ENCODE peak calls at places on chromosomes 1 and 21, in eight cellular contexts. Z, N, Y, A, V, Q, I and J are unnamed samples.

GRCh38 chr1:161258439-161259386 is at the start of gene PCP4L1:
- DNase-seq in I (peak; percentile 90), Y (peak; percentile 40), Z (peak; percentile 70), V (peak; percentile 67), Q (no peak), N (peak; percentile 80), A (no peak), J (peak; percentile 78)

GRCh38 chr1:1594602-1594981 is 5.3 kb downstream of the FNDC10 start:
- DNase-seq in Q (no peak), Y (no peak), A (no peak), Z (no peak), V (no peak), N (no peak), I (peak; percentile 64), J (no peak)

GRCh38 chr1:43985984-43986595 is 5.3 kb upstream of the CCDC24 start:
- DNase-seq in A (no peak), V (no peak), N (no peak), Z (no peak), Y (no peak), I (no peak), Q (no peak), J (no peak)

GRCh38 chr1:55718758-55719671 is 503.9 kb upstream of the USP24 start:
- DNase-seq in I (no peak), Z (peak; percentile 43), V (peak; percentile 100), A (peak; percentile 56), Y (peak; percentile 93), Q (peak; percentile 48), N (no peak), J (no peak)

GRCh38 chr21:21101911-21102310 is 103.7 kb downstream of the NCAM2 start:
- DNase-seq in Q (no peak), Z (no peak), Y (peak; percentile 48), I (peak; percentile 15), V (peak; percentile 65), N (no peak), A (no peak), J (no peak)

GRCh38 chr1:66048011-66048410 is 255.3 kb downstream of the PDE4B start:
- DNase-seq in Q (no peak), A (no peak), N (no peak), Z (no peak), I (no peak), Y (no peak), V (no peak), J (no peak)

GRCh38 chr21:43193651-43194302 is 25.0 kb downstream of the CRYAA start:
- DNase-seq in N (no peak), Q (peak; percentile 17), V (peak; percentile 92), Y (peak; percentile 88), I (peak; percentile 38), A (no peak), Z (peak; percentile 24), J (peak; percentile 63)

GRCh38 chr1:198577444-198577843 is 37.0 kb upstream of the ATP6V1G3 start:
- DNase-seq in Y (peak; percentile 83), V (peak; percentile 84), A (no peak), Z (no peak), Q (no peak), I (no peak), N (no peak), J (no peak)

GRCh38 chr1:221031890-221032222 is 152.6 kb downstream of the HLX start:
- DNase-seq in N (no peak), A (no peak), I (no peak), Z (no peak), Q (no peak), Y (peak; percentile 39), V (peak; percentile 40), J (no peak)

GRCh38 chr1:83100133-83100532 is 898.8 kb downstream of the TTLL7 start:
- DNase-seq in A (no peak), N (no peak), Y (no peak), Q (no peak), I (no peak), Z (no peak), V (no peak), J (no peak)

GRCh38 chr1:83097715-83098613 is 901.0 kb downstream of the TTLL7 start:
- DNase-seq in Q (no peak), Y (no peak), I (no peak), A (no peak), V (no peak), Z (no peak), N (no peak), J (no peak)

GRCh38 chr1:83098791-83099190 is 900.1 kb downstream of the TTLL7 start:
- DNase-seq in Q (no peak), Y (peak; percentile 68), I (no peak), Z (no peak), A (no peak), V (no peak), N (no peak), J (no peak)

GRCh38 chr1:83090195-83090594 is 908.7 kb downstream of the TTLL7 start:
- DNase-seq in N (no peak), Q (no peak), I (no peak), V (no peak), A (no peak), Y (no peak), Z (no peak), J (no peak)

DNA sequence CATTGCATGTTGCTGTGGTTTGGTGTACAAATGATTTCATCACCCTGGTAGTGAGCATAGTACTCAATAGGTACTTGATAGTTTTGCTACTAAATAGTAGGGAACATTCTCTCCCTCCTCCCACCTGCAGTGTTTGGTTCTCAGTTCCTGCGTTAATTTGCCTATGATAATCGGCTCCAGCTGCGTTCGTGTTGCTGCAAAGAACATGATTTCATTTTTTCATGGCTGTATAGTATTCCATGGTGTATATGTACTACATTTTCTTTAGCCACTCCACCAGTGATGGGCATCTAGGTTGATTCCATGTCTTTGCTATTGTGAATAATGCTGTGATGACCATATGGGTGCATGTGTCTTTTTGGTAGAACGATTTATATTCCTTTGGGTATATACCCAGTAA is 903.4 kb downstream of the TTLL7 start:
- DNase-seq in V (no peak), Y (no peak), Z (no peak), Q (no peak), A (no peak), N (no peak), I (no peak), J (no peak)
- TF ChIP-seq CTCF in V (no peak), Y (no peak), Z (no peak), Q (no peak), A (no peak), N (no peak), I (no peak), J (no peak)

DNA sequence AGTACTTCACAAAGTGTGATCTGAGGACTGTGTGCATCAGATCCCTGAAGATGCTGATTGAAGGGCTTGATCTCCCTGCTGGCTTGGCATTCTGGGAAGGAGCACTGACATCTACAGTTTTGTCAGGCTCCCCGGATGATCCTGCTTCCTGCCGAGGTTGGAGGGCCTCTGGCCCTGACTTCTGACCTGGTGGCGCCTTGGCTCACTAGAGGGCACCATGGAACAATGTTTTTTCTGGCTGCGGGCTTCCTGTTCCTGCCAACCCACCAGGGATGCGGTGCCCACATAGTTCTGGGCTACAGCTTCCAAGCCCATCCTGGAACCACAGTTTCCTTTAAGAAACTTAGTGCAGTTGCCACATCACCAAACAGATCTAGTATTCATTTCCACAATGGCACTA is 38.8 kb upstream of the RASAL2 start:
- DNase-seq in N (no peak), Y (peak; percentile 56), I (peak; percentile 52), Z (no peak), V (peak; percentile 52), A (no peak), Q (no peak), J (no peak)
- TF ChIP-seq CTCF in N (peak; percentile 10), Y (peak; percentile 65), I (peak; percentile 47), Z (no peak), V (peak; percentile 22), A (peak; percentile 18), Q (peak; percentile 13), J (no peak)

GRCh38 chr1:209590405-209590804 is 6.9 kb downstream of the CAMK1G start:
- DNase-seq in A (no peak), Q (no peak), I (peak; percentile 72), V (peak; percentile 23), N (no peak), Y (no peak), Z (no peak), J (no peak)
- TF ChIP-seq CTCF in A (no peak), Q (no peak), I (peak; percentile 49), V (peak; percentile 46), N (no peak), Y (no peak), Z (no peak), J (peak; percentile 54)

DNA sequence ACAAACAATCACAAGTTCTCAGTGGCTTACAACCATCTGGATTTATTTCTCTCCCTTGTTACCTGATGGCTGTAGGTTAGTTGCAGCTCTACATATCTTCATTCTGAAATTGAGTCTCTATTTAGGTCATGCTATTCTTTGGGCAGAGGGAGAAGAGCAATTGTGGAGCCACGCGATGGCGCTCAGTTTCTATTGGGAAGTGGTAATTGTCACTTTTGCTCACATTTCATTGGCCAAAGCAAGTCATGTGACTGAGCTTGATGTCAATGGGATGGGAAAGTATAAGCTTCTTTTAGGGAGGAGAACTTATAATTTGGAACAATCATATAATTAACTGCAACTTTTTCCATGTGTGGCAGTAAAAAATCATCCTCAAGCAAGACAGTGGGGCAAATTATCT is 166.5 kb downstream of the LMO4 start:
- DNase-seq in Z (no peak), N (no peak), I (no peak), V (peak; percentile 13), Q (no peak), Y (peak; percentile 17), A (no peak), J (no peak)
- TF ChIP-seq CTCF in Z (no peak), N (no peak), I (no peak), V (no peak), Q (no peak), Y (peak; percentile 18), A (no peak), J (no peak)

DNA sequence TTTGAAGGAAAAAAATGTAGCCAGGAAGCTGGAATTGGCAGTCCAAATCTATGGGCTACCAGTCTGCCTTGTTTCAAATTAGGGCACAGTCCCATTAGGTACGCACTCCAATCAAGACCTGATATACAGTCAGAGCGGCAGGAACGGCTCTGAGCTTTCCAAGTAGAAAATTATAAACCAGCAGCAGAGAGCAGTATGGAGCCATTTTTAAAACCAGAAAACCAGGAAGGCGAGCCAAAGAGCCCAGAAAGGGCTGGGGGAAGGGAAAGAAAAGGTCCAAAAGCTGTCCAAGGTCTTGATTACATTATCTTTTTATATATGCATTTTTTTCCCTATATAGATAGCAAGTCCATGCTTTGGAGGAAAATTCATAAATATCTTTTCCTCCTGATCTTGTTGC is 719.0 kb downstream of the RWDD3 start:
- DNase-seq in N (no peak), Q (no peak), Z (peak; percentile 12), Y (peak; percentile 26), V (peak; percentile 9), A (no peak), I (peak; percentile 27), J (no peak)
- TF ChIP-seq CTCF in N (no peak), Q (no peak), Z (no peak), Y (no peak), V (no peak), A (no peak), I (no peak), J (peak; percentile 51)

DNA sequence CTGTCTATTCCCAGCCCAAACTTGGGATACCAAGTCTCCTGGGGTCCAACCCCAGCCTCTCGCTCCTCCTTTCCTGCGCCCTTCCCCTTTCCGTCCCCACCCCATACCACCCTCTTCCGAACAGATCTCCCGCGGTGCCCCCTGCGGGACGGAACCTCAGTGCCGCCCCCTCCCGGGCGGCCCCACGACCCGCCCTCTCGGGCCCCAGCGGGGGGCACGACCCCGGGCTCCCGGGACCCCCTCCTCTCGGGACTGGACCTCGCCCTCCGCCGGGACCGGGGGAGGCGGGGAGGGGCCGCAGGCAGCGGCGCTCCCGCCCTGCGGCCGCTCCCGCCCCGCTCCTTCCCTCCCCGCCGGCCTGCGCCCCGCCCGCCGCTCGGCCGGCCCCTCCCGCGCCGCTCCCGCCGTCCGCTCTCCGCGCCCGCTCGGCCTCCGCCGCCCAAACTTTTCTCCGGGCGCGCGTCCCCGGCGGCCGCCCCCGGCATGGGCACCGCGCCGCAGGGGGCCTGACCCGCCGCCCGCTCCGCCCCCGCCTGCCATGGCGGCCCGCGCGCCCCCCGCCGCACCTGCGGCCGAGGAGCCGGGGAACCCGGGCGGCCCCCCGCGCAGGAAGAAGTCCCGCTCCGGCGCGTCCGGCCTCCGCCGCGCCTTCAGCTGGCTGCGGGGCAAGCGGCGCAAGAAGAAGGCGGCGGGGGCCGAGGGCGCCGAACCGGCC is 39.0 kb upstream of the SYNC start:
- DNase-seq in N (peak; percentile 69), Y (peak; percentile 49), V (no peak), I (peak; percentile 88), Z (no peak), A (no peak), Q (no peak), J (no peak)
- TF ChIP-seq CTCF in N (no peak), Y (peak; percentile 48), V (peak; percentile 29), I (peak; percentile 61), Z (no peak), A (no peak), Q (peak; percentile 19), J (peak; percentile 60)